ENCODE peak calls at places on chromosomes 5 and 9, in five cellular contexts. U, J, L, A and W are unnamed samples.

GRCh38 chr5:6941635-6942034 is 228.4 kb downstream of the TENT4A start:
- DNase-seq in A (no peak), L (no peak), J (no peak), U (no peak), W (no peak)

GRCh38 chr5:112636288-112636731 is 101.4 kb upstream of the APC start:
- DNase-seq in L (no peak), J (no peak), A (peak), U (no peak), W (no peak)

GRCh38 chr5:130992095-130992494 is 173.0 kb downstream of the HINT1 start:
- DNase-seq in J (peak), U (no peak), A (peak), L (no peak), W (no peak)

GRCh38 chr5:139836469-139837208 is 41.0 kb downstream of the PSD2 start:
- DNase-seq in A (no peak), L (no peak), U (no peak), J (no peak), W (no peak)

GRCh38 chr9:72309366-72310133 is 55.5 kb downstream of the ZFAND5 start:
- DNase-seq in A (peak), L (no peak), U (no peak), J (no peak), W (no peak)

GRCh38 chr5:57221049-57221568 is 47.2 kb downstream of the GPBP1 start:
- DNase-seq in J (peak), U (peak), L (no peak), A (peak), W (no peak)

GRCh38 chr5:79872309-79872708 is 118.8 kb downstream of the MTX3 start:
- DNase-seq in A (no peak), L (no peak), U (no peak), J (peak), W (no peak)

GRCh38 chr9:80175286-80175906 is 603.6 kb downstream of the TLE4 start:
- DNase-seq in J (peak), U (peak), L (no peak), A (peak), W (no peak)

GRCh38 chr5:78336698-78337097 is 23.7 kb upstream of the SCAMP1 start:
- DNase-seq in A (no peak), U (no peak), J (no peak), L (no peak), W (no peak)

GRCh38 chr5:141150993-141151325 is 1.1 kb downstream of the PCDHB6 start:
- DNase-seq in A (no peak), L (no peak), U (no peak), J (no peak), W (no peak)
- H3K4me3 ChIP-seq in A (no peak), L (no peak), U (no peak), J (peak), W (no peak)

GRCh38 chr9:16726718-16727451 is 143.6 kb downstream of the BNC2 start:
- DNase-seq in U (peak), L (peak), J (peak), A (peak), W (peak)

GRCh38 chr9:16725066-16725465 is 145.4 kb downstream of the BNC2 start:
- DNase-seq in A (no peak), U (no peak), J (no peak), L (no peak), W (no peak)

GRCh38 chr9:16728128-16728505 is 142.4 kb downstream of the BNC2 start:
- DNase-seq in L (no peak), J (no peak), U (no peak), A (no peak), W (peak)

GRCh38 chr9:16727452-16728127 is 142.9 kb downstream of the BNC2 start:
- DNase-seq in U (no peak), L (no peak), J (no peak), A (no peak), W (no peak)

GRCh38 chr9:16726023-16726422 is 144.4 kb downstream of the BNC2 start:
- DNase-seq in A (peak), J (peak), U (peak), L (no peak), W (peak)
- H3K27ac ChIP-seq in A (peak), J (no peak), U (no peak), L (no peak), W (no peak)

DNA sequence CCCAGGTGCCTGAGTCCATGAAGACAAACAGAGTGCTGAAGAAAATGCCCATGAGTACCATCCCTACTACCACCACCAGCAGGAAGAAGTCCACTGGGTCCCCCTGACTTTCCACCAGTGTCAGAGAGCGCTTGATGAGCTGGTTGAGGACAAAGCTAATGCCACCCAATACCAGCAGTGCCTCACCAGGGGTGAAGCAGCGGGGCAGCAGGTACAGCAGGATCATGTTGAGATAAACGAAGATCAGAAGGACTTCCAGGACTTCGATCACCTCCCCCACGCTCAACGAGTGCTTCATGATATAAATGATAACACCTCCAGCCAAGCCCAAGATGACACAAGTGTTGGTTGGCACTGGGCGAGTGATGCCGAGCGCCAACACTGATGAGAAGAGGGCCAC is 859 bp downstream of the DOLK start:
- DNase-seq in U (no peak), A (no peak), L (no peak), J (no peak), W (no peak)
- H3K4me3 ChIP-seq in U (peak), A (peak), L (peak), J (peak), W (peak)

DNA sequence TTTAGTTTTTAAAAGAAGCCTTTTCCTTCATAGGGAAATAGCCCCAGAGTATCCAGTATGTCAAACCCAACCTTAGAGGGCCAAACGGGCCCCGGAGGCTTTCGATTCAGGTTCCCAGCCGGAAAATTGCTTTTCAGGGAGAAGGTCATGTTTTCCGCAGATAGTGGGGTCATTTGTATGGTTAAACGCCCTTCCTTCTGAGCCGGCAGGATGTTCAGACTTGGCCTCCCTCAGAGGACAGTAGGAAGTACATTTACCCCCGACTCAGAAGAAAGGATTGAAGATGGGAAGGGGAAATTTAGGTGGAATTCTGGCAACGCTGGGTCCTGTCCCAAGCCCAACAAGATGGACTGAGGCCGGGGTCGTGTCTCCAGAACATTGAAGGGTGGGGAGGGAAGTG is 195.2 kb downstream of the AOPEP start:
- DNase-seq in L (no peak), U (no peak), A (no peak), J (no peak), W (peak)
- H3K27ac ChIP-seq in L (peak), U (peak), A (peak), J (no peak), W (peak)

DNA sequence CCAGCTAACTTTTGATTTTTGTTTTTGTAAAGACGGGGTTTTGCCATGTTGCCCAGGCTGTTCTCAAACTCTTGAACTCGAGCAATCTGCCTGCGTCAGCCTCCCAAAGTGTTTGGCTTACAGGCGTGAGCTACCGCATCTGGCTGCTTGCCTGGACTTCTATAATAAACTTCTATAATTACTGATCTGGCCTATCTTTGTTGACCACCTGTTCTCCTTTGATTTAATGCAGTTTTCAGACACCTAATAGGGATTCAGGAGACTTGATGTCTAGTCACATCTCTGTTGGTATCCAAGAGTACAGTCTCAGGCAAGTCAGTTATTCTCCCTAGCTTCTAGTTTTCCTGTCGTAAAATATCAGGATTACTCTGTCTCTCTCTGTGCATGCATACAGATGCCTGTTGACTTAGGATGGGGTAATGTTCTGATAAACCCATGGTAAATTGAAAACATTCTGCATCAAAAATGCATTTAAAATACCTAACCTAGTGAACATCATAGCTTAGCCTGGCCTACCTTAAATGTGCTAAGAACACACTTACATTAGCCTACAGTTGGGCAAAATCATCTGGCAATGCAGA is 51.5 kb upstream of the NR3C1 start:
- DNase-seq in L (no peak), J (no peak), U (no peak), A (no peak), W (no peak)
- H3K4me3 ChIP-seq in L (no peak), J (no peak), U (no peak), A (no peak), W (no peak)

GRCh38 chr9:86730165-86730928 is 217.0 kb downstream of the GAS1 start:
- DNase-seq in J (no peak), A (no peak), U (no peak), L (no peak), W (no peak)

GRCh38 chr9:86733929-86734328 is 213.4 kb downstream of the GAS1 start:
- DNase-seq in U (no peak), A (no peak), J (no peak), L (no peak), W (no peak)

GRCh38 chr9:86734762-86735161 is 212.5 kb downstream of the GAS1 start:
- DNase-seq in A (no peak), J (peak), U (no peak), L (no peak), W (no peak)

GRCh38 chr9:86732514-86732913 is 214.8 kb downstream of the GAS1 start:
- DNase-seq in U (no peak), J (peak), A (no peak), L (no peak), W (no peak)

GRCh38 chr9:86731511-86731993 is 215.8 kb downstream of the GAS1 start:
- DNase-seq in U (no peak), J (no peak), A (no peak), L (no peak), W (no peak)
- H3K27ac ChIP-seq in U (no peak), J (no peak), A (no peak), L (no peak), W (no peak)